ENCODE peak calls at places on chromosomes 13 and 19, in ten cellular contexts. One of them, this sample, is unnamed.

GRCh38 chr19:33290082-33290815 is 12.1 kb downstream of the CEBPA start:
- DNase-seq in HCEC 1CT: no peak
- DNase-seq in neural progenitor cell: no peak
- DNase-seq in breast epithelium: no peak
- DNase-seq in GM04503: no peak
- DNase-seq in GM04504: no peak
- DNase-seq in ovary: no peak
- DNase-seq in AG04450: no peak
- DNase-seq in nucleus accumbens: no peak
- DNase-seq in heart left ventricle: no peak
- DNase-seq in this sample: no peak

GRCh38 chr13:72295173-72295572 is 428.2 kb upstream of the DACH1 start:
- DNase-seq in HCEC 1CT: no peak
- DNase-seq in neural progenitor cell: no peak
- DNase-seq in breast epithelium: no peak
- DNase-seq in GM04503: no peak
- DNase-seq in GM04504: no peak
- DNase-seq in ovary: no peak
- DNase-seq in AG04450: no peak
- DNase-seq in nucleus accumbens: no peak
- DNase-seq in heart left ventricle: no peak
- DNase-seq in this sample: no peak

GRCh38 chr13:31199849-31200635 is at the start of gene B3GLCT:
- DNase-seq in HCEC 1CT: peak
- DNase-seq in neural progenitor cell: peak
- DNase-seq in breast epithelium: peak
- DNase-seq in GM04503: no peak
- DNase-seq in GM04504: peak
- DNase-seq in ovary: peak
- DNase-seq in AG04450: peak
- DNase-seq in nucleus accumbens: peak
- DNase-seq in heart left ventricle: peak
- DNase-seq in this sample: peak

GRCh38 chr13:93254775-93255174 is 28.2 kb downstream of the GPC6 start:
- DNase-seq in HCEC 1CT: no peak
- DNase-seq in neural progenitor cell: no peak
- DNase-seq in breast epithelium: no peak
- DNase-seq in GM04503: no peak
- DNase-seq in GM04504: no peak
- DNase-seq in ovary: no peak
- DNase-seq in AG04450: no peak
- DNase-seq in nucleus accumbens: no peak
- DNase-seq in heart left ventricle: no peak
- DNase-seq in this sample: no peak

GRCh38 chr13:112443191-112444000 is 67.2 kb downstream of the SPACA7 start:
- DNase-seq in HCEC 1CT: no peak
- DNase-seq in neural progenitor cell: peak
- DNase-seq in breast epithelium: no peak
- DNase-seq in GM04503: no peak
- DNase-seq in GM04504: no peak
- DNase-seq in ovary: no peak
- DNase-seq in AG04450: no peak
- DNase-seq in nucleus accumbens: no peak
- DNase-seq in heart left ventricle: no peak
- DNase-seq in this sample: no peak

GRCh38 chr13:31346891-31347290 is 147.1 kb downstream of the B3GLCT start:
- DNase-seq in HCEC 1CT: no peak
- DNase-seq in neural progenitor cell: no peak
- DNase-seq in breast epithelium: no peak
- DNase-seq in GM04503: no peak
- DNase-seq in GM04504: no peak
- DNase-seq in ovary: no peak
- DNase-seq in AG04450: no peak
- DNase-seq in nucleus accumbens: no peak
- DNase-seq in heart left ventricle: no peak
- DNase-seq in this sample: no peak

GRCh38 chr19:3986260-3987041 is 1.2 kb upstream of the EEF2 start:
- DNase-seq in HCEC 1CT: peak
- DNase-seq in neural progenitor cell: peak
- DNase-seq in breast epithelium: peak
- DNase-seq in GM04503: no peak
- DNase-seq in GM04504: no peak
- DNase-seq in ovary: no peak
- DNase-seq in AG04450: no peak
- DNase-seq in nucleus accumbens: peak
- DNase-seq in heart left ventricle: peak
- DNase-seq in this sample: peak

GRCh38 chr13:45196091-45196490 is 4.8 kb downstream of the KCTD4 start:
- DNase-seq in HCEC 1CT: no peak
- DNase-seq in neural progenitor cell: no peak
- DNase-seq in breast epithelium: no peak
- DNase-seq in GM04503: no peak
- DNase-seq in GM04504: no peak
- DNase-seq in ovary: no peak
- DNase-seq in AG04450: no peak
- DNase-seq in nucleus accumbens: no peak
- DNase-seq in heart left ventricle: no peak
- DNase-seq in this sample: no peak

GRCh38 chr13:27751953-27752352 is 40.3 kb upstream of the GSX1 start:
- DNase-seq in HCEC 1CT: no peak
- DNase-seq in neural progenitor cell: no peak
- DNase-seq in breast epithelium: no peak
- DNase-seq in GM04503: no peak
- DNase-seq in GM04504: no peak
- DNase-seq in ovary: no peak
- DNase-seq in AG04450: no peak
- DNase-seq in nucleus accumbens: no peak
- DNase-seq in heart left ventricle: no peak
- DNase-seq in this sample: no peak

GRCh38 chr13:75365724-75366173 is 116.2 kb downstream of the TBC1D4 start:
- DNase-seq in HCEC 1CT: peak
- DNase-seq in neural progenitor cell: no peak
- DNase-seq in breast epithelium: no peak
- DNase-seq in GM04503: peak
- DNase-seq in GM04504: no peak
- DNase-seq in ovary: no peak
- DNase-seq in AG04450: peak
- DNase-seq in nucleus accumbens: no peak
- DNase-seq in heart left ventricle: no peak
- DNase-seq in this sample: no peak

GRCh38 chr19:335486-336066 is 9.0 kb downstream of the MIER2 start:
- DNase-seq in HCEC 1CT: no peak
- DNase-seq in neural progenitor cell: no peak
- DNase-seq in breast epithelium: no peak
- DNase-seq in GM04503: no peak
- DNase-seq in GM04504: no peak
- DNase-seq in ovary: no peak
- DNase-seq in AG04450: no peak
- DNase-seq in nucleus accumbens: no peak
- DNase-seq in heart left ventricle: no peak
- DNase-seq in this sample: no peak

GRCh38 chr13:23469901-23470525 is 36.5 kb upstream of the SACS start:
- DNase-seq in HCEC 1CT: no peak
- DNase-seq in neural progenitor cell: peak
- DNase-seq in breast epithelium: no peak
- DNase-seq in GM04503: peak
- DNase-seq in GM04504: peak
- DNase-seq in ovary: no peak
- DNase-seq in AG04450: no peak
- DNase-seq in nucleus accumbens: no peak
- DNase-seq in heart left ventricle: no peak
- DNase-seq in this sample: no peak

GRCh38 chr13:110531671-110532083 is 29.8 kb downstream of the RAB20 start:
- DNase-seq in HCEC 1CT: no peak
- DNase-seq in neural progenitor cell: no peak
- DNase-seq in breast epithelium: no peak
- DNase-seq in GM04503: no peak
- DNase-seq in GM04504: no peak
- DNase-seq in ovary: no peak
- DNase-seq in AG04450: no peak
- DNase-seq in nucleus accumbens: no peak
- DNase-seq in heart left ventricle: no peak
- DNase-seq in this sample: no peak

GRCh38 chr13:26484196-26484595 is 73.3 kb upstream of the WASF3 start:
- DNase-seq in HCEC 1CT: no peak
- DNase-seq in neural progenitor cell: no peak
- DNase-seq in breast epithelium: no peak
- DNase-seq in GM04503: no peak
- DNase-seq in GM04504: no peak
- DNase-seq in ovary: no peak
- DNase-seq in AG04450: no peak
- DNase-seq in nucleus accumbens: no peak
- DNase-seq in heart left ventricle: no peak
- DNase-seq in this sample: no peak

GRCh38 chr19:51653162-51653561 is 6.5 kb upstream of the SIGLEC14 start:
- DNase-seq in HCEC 1CT: no peak
- DNase-seq in neural progenitor cell: no peak
- DNase-seq in breast epithelium: no peak
- DNase-seq in GM04503: no peak
- DNase-seq in GM04504: no peak
- DNase-seq in ovary: no peak
- DNase-seq in AG04450: no peak
- DNase-seq in nucleus accumbens: no peak
- DNase-seq in heart left ventricle: no peak
- DNase-seq in this sample: no peak

GRCh38 chr19:2476451-2477140 is 669 bp downstream of the GADD45B start:
- DNase-seq in HCEC 1CT: peak
- DNase-seq in neural progenitor cell: peak
- DNase-seq in breast epithelium: no peak
- DNase-seq in GM04503: no peak
- DNase-seq in GM04504: no peak
- DNase-seq in ovary: peak
- DNase-seq in AG04450: no peak
- DNase-seq in nucleus accumbens: no peak
- DNase-seq in heart left ventricle: peak
- DNase-seq in this sample: peak

GRCh38 chr13:19680751-19681150 is 47.3 kb downstream of the MPHOSPH8 start:
- DNase-seq in HCEC 1CT: peak
- DNase-seq in neural progenitor cell: no peak
- DNase-seq in breast epithelium: no peak
- DNase-seq in GM04503: no peak
- DNase-seq in GM04504: no peak
- DNase-seq in ovary: no peak
- DNase-seq in AG04450: no peak
- DNase-seq in nucleus accumbens: no peak
- DNase-seq in heart left ventricle: no peak
- DNase-seq in this sample: no peak

GRCh38 chr19:19628499-19629134 is 597 bp upstream of the LPAR2 start:
- DNase-seq in HCEC 1CT: no peak
- DNase-seq in neural progenitor cell: peak
- DNase-seq in breast epithelium: peak
- DNase-seq in GM04503: no peak
- DNase-seq in GM04504: no peak
- DNase-seq in ovary: peak
- DNase-seq in AG04450: no peak
- DNase-seq in nucleus accumbens: no peak
- DNase-seq in heart left ventricle: no peak
- DNase-seq in this sample: peak